ENCODE peak calls at places on chromosomes 16 and 17, in five cellular contexts. P is SJSA1; M is CD8-positive, alpha-beta T cell; U is esophagus squamous epithelium; R is mammary epithelial cell. V is an unnamed sample.

GRCh38 chr16:56600398-56600999 is 7.9 kb upstream of the MT2A start:
- DNase-seq in P (peak), M (no peak), U (no peak), R (peak), V (no peak)

GRCh38 chr16:1154291-1154886 is 1.5 kb downstream of the CACNA1H start:
- DNase-seq in P (no peak), M (no peak), U (no peak), R (no peak), V (no peak)

GRCh38 chr17:1074886-1075665 is 78.1 kb downstream of the TIMM22 start:
- DNase-seq in P (no peak), M (no peak), U (no peak), R (no peak), V (no peak)

GRCh38 chr16:86222965-86223551 is 287.3 kb upstream of the FOXF1 start:
- DNase-seq in P (peak), M (no peak), U (no peak), R (no peak), V (no peak)

GRCh38 chr17:66542183-66542966 is 240.0 kb downstream of the PRKCA start:
- DNase-seq in P (peak), M (no peak), U (no peak), R (peak), V (no peak)

GRCh38 chr16:87178977-87179376 is 138.2 kb downstream of the C16orf95 start:
- DNase-seq in P (peak), M (no peak), U (no peak), R (no peak), V (no peak)

GRCh38 chr16:57976331-57976796 is 5.4 kb upstream of the CNGB1 start:
- DNase-seq in P (no peak), M (no peak), U (no peak), R (peak), V (no peak)

GRCh38 chr16:83470406-83470805 is 337.4 kb upstream of the HSBP1 start:
- DNase-seq in P (peak), M (no peak), U (no peak), R (no peak), V (no peak)

GRCh38 chr17:82217530-82218204 is 5.0 kb upstream of the CCDC57 start:
- DNase-seq in P (peak), M (no peak), U (no peak), R (peak), V (peak)

DNA sequence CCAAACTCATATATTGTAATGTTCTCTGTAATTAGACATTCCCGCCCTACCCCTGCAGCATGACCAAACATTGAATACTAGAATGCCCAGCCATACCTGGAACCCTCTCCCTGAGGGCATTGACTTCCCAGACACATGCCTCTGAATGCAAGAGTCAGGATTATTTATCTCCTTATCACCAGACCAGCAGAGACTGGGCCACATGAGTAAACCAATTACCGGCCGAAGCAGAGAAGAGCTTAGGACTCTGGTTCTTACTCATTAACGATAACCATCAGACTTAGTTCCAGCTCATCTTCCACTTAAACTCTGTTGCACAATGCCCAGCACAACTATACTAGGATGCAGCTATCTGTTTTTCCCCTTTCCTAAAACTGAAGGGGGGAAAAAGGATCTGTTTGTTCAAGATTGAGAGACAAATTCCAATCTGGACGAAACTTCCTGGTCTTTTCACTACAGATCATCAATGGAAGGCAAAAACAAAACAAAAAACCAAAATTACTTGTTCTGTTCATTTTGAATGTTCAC is 88.2 kb upstream of the CORO6 start:
- DNase-seq in P (no peak), M (no peak), U (no peak), R (peak), V (no peak)
- H3K4me3 ChIP-seq in P (no peak), M (no peak), U (no peak), R (no peak), V (no peak)

DNA sequence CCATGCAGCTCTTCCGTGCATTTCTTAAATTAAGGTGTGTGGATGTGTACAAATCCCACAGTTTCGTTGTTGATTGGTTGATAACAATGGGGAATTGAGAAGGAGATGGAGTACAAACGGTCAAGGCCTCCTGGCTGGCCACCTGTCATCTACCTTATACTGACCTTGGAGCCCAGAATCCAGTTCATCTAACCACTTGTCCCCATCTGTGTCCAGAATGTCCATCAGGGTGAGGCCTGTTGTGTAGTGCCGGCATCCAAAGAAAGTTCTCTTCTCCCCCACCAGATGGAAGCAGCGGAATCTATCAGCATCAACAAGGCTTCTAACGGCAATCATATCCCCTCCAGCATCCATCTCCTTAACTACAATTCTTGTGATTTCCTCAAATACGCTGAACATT is 1.5 kb downstream of the GSDMB start:
- DNase-seq in P (no peak), M (no peak), U (no peak), R (no peak), V (no peak)
- H3K27ac ChIP-seq in P (no peak), M (no peak), U (no peak), R (no peak), V (no peak)

GRCh38 chr17:42984486-42984885 is 4.1 kb downstream of the RUNDC1 start:
- DNase-seq in P (no peak), M (no peak), U (no peak), R (no peak), V (no peak)

GRCh38 chr17:42980766-42981397 is 517 bp downstream of the RUNDC1 start:
- DNase-seq in P (peak), M (peak), U (no peak), R (peak), V (no peak)

GRCh38 chr17:42989146-42989545 is 8.8 kb downstream of the RUNDC1 start:
- DNase-seq in P (no peak), M (no peak), U (no peak), R (no peak), V (no peak)

GRCh38 chr17:42982266-42982665 is 1.9 kb downstream of the RUNDC1 start:
- DNase-seq in P (no peak), M (no peak), U (no peak), R (no peak), V (no peak)

GRCh38 chr17:42985225-42985624 is 4.9 kb downstream of the RUNDC1 start:
- DNase-seq in P (no peak), M (no peak), U (no peak), R (no peak), V (no peak)
- H3K4me3 ChIP-seq in P (no peak), M (no peak), U (no peak), R (no peak), V (no peak)

GRCh38 chr17:2690165-2691068 is 21.1 kb downstream of the CLUH start:
- DNase-seq in P (no peak), M (no peak), U (no peak), R (no peak), V (no peak)
- H3K27ac ChIP-seq in P (no peak), M (no peak), U (no peak), R (no peak), V (no peak)